ENCODE peak calls at places on chromosomes 16 and 17, in five cellular contexts. C is heart right ventricle, I is spleen, Y is fibroblast of lung, Z is lung. D is an unnamed sample.
A peak's percentile ranks its signal among the peaks of the same experiment; 100 is the strongest.

GRCh38 chr16:48081656-48082055 is 74.1 kb downstream of the ABCC12 start:
- DNase-seq in Y (peak; percentile 67), I (no peak), C (no peak), Z (no peak), D (no peak)

GRCh38 chr16:27317738-27318398 is 4.1 kb downstream of the IL4R start:
- DNase-seq in I (no peak), C (no peak), Z (no peak), Y (no peak), D (no peak)

GRCh38 chr16:87570938-87571867 is 31.1 kb upstream of the JPH3 start:
- DNase-seq in Z (peak; percentile 60), I (no peak), C (peak; percentile 58), Y (peak; percentile 75), D (peak; percentile 81)

GRCh38 chr17:57130708-57131461 is 45.8 kb downstream of the AKAP1 start:
- DNase-seq in Y (peak; percentile 79), C (peak; percentile 76), I (peak; percentile 89), Z (peak; percentile 85), D (peak; percentile 91)

GRCh38 chr17:42766124-42766523 is 5.1 kb downstream of the RAMP2 start:
- DNase-seq in C (no peak), Y (no peak), I (no peak), Z (no peak), D (no peak)

GRCh38 chr16:23435500-23435899 is 17.5 kb downstream of the COG7 start:
- DNase-seq in Y (peak; percentile 61), Z (peak; percentile 76), C (peak; percentile 41), I (peak; percentile 82), D (peak; percentile 68)

GRCh38 chr16:24930440-24930839 is 84.7 kb downstream of the SLC5A11 start:
- DNase-seq in C (no peak), I (no peak), Y (no peak), Z (no peak), D (no peak)

GRCh38 chr17:13003927-13004326 is 13.9 kb downstream of the ELAC2 start:
- DNase-seq in C (no peak), Y (no peak), Z (no peak), I (no peak), D (no peak)

GRCh38 chr17:76014925-76015261 is 12.2 kb downstream of the EVPL start:
- DNase-seq in Y (no peak), C (no peak), Z (no peak), I (no peak), D (peak; percentile 74)

GRCh38 chr17:48623583-48623982 is 2.6 kb downstream of the HOXB9 start:
- DNase-seq in I (no peak), C (no peak), Y (no peak), Z (no peak), D (no peak)

GRCh38 chr16:88866151-88866920 is at the start of gene PABPN1L:
- DNase-seq in I (no peak), Z (no peak), Y (no peak), C (no peak), D (no peak)

GRCh38 chr16:77304134-77304533 is 104.9 kb downstream of the SYCE1L start:
- DNase-seq in I (no peak), Z (no peak), Y (no peak), C (no peak), D (no peak)
- H3K4me1 ChIP-seq in I (no peaks in the 10 kb centered on the region), Z (no peaks in the 10 kb centered on the region), Y (no peaks in the 10 kb centered on the region), C (no peaks in the 10 kb centered on the region), D (no peaks in the 10 kb centered on the region)

DNA sequence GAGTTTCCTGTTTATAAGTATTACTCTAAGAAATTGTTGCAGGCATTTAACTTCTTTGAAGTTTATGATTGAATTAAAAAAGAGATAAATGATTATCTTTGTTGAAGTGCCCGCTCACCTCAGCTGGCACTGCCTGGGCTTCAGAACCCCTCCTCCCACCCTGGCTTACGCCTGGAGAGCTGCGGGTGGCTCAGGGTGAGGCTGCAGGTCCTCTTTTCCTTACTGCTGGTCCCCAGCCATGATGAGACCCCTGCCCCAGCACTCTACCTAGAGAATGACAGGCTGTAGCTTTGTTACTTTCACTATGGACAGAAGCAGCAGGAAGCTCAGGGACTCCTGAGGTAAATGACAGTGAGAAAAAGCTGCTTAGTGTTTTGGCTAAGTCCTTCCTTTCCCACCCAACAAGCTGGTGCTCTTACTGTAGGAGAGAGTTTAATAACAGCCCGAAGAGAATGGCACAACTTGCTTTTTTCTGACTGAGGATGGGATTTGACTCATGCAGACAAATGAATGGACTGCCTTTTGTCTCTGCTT is 62.1 kb downstream of the EPN2 start:
- DNase-seq in Y (no peak), Z (no peak), I (no peak), C (no peak), D (no peak)
- H3K27ac ChIP-seq in Y (no peak overlapping the region), Z (no peak overlapping the region), I (no peak overlapping the region), C (no peak overlapping the region), D (no peak overlapping the region)

GRCh38 chr17:20613905-20614304 is 34.4 kb downstream of the CDRT15L2 start:
- DNase-seq in Z (no peak), I (no peak), C (no peak), Y (no peak), D (no peak)
- H3K4me1 ChIP-seq in Z (no peaks in the 10 kb centered on the region), I (no peaks in the 10 kb centered on the region), C (no peaks in the 10 kb centered on the region), Y (no peaks in the 10 kb centered on the region), D (no peaks in the 10 kb centered on the region)

DNA sequence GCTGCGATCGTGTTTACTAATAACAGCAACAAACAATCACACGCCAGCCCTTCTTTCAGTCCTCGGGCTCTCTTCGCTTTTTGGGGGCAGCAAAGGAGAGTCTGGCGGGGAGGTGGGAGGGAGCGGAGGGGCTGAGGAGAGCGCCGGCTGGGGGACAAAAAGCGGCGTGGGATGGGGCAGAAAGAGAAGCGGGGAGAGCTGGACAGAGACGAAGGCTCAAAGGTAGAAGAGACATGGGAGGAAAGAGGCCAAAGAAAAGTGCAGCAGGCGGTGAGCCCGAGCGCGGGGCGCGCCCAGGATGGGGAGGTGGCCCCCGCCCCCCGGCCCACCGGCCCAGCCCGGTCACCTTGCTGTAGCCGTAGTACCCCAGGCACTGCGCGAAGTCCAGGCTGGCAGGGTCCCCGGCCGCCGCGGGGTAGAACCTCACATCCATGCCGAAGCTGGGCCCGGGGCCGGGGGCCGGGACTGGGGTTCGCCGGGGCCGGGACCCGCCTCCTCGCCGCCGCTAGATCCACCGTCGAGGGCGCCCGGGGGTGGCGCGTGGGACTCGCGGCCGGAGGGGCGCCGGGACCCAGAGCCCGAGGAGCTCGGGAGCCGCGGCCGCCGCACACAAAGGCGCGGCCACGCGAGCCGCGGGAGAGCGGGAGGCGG is 527 bp downstream of the TOX3 start:
- DNase-seq in Y (no peak), C (peak; percentile 6), I (no peak), Z (no peak), D (no peak)
- H3K27ac ChIP-seq in Y (no peak overlapping the region), C (no peak overlapping the region), I (no peak overlapping the region), Z (no peak overlapping the region), D (peak overlapping the region; percentile 93)

DNA sequence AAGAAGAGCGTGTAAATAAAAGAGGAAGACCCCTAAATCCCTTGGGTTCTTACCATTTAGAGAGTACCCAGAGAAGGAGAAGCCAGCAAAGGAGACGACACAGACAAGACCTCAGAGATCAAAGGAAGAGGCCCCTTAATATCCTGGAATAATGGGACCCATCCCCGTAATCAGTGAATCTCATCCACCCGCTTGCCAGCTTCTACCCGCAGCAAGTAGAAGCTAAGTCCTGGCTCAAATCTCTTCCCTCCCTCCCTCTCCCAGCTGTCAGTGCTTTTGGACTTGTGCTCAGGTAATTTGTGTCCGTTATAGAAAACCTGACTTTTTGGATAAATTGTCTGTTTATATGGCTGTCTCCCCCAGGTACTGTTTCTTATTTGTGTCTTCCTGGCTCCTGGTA is 1.9 kb downstream of the LYRM1 start:
- DNase-seq in Z (no peak), Y (no peak), C (no peak), I (no peak), D (no peak)
- H3K4me1 ChIP-seq in Z (peaks cover 48% of the 10 kb centered on the region), Y (peaks cover 49% of the 10 kb centered on the region), C (peaks cover 76% of the 10 kb centered on the region), I (peaks cover 36% of the 10 kb centered on the region), D (peaks cover 86% of the 10 kb centered on the region)

GRCh38 chr16:3715430-3715829 is 1.9 kb downstream of the TRAP1 start:
- DNase-seq in C (no peak), Y (no peak), I (no peak), Z (no peak), D (no peak)

GRCh38 chr16:3718628-3719027 is 1.3 kb upstream of the TRAP1 start:
- DNase-seq in Z (no peak), I (no peak), C (no peak), Y (no peak), D (no peak)

GRCh38 chr16:3718019-3718391 is 681 bp upstream of the TRAP1 start:
- DNase-seq in C (no peak), I (no peak), Z (no peak), Y (peak; percentile 3), D (no peak)

GRCh38 chr16:3717235-3718018 is at the start of gene TRAP1:
- DNase-seq in I (peak; percentile 97), Z (peak; percentile 91), Y (peak; percentile 81), C (peak; percentile 94), D (peak; percentile 92)

DNA sequence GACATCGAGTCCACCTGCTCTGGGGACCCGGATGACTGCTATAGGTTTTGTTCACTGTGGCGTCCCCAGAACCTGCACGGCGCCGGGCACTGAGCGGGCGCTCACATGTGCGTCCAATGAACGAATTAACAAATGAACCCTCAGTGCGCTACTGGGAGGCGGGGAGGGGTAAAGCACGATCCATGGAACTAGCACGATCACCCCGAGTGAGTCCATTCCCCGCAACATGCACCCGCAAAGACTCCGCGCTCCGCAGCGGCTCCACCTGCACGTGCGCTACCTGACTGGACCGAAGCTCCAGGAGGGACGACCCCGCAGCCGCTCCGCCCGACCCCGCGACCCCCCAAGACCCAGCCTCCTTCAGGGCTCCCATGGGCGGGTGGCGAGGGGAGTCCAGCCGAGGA is 491 bp downstream of the TRAP1 start:
- DNase-seq in Z (no peak), Y (no peak), C (no peak), I (no peak), D (no peak)
- H3K27ac ChIP-seq in Z (peak overlapping the region; percentile 80), Y (peak overlapping the region; percentile 87), C (peak overlapping the region; percentile 92), I (peak overlapping the region; percentile 90), D (peak overlapping the region; percentile 89)

GRCh38 chr17:29713626-29714025 is 90.9 kb upstream of the CORO6 start:
- DNase-seq in C (no peak), I (no peak), Y (no peak), Z (no peak), D (no peak)
- H3K4me1 ChIP-seq in C (peaks cover 25% of the 10 kb centered on the region), I (peaks cover 29% of the 10 kb centered on the region), Y (peaks cover 14% of the 10 kb centered on the region), Z (peaks cover 41% of the 10 kb centered on the region), D (peaks cover 16% of the 10 kb centered on the region)

GRCh38 chr17:30318190-30318589 is 15.7 kb downstream of the TMIGD1 start:
- DNase-seq in Z (no peak), I (no peak), C (no peak), Y (no peak), D (no peak)

GRCh38 chr17:30323895-30324319 is 9.9 kb downstream of the TMIGD1 start:
- DNase-seq in Z (no peak), Y (peak; percentile 53), I (no peak), C (no peak), D (peak; percentile 37)

GRCh38 chr17:30323262-30323894 is 10.5 kb downstream of the TMIGD1 start:
- DNase-seq in Z (no peak), I (no peak), C (no peak), Y (no peak), D (no peak)

GRCh38 chr17:30324723-30325122 is 9.1 kb downstream of the TMIGD1 start:
- DNase-seq in C (no peak), Y (no peak), I (no peak), Z (no peak), D (no peak)

DNA sequence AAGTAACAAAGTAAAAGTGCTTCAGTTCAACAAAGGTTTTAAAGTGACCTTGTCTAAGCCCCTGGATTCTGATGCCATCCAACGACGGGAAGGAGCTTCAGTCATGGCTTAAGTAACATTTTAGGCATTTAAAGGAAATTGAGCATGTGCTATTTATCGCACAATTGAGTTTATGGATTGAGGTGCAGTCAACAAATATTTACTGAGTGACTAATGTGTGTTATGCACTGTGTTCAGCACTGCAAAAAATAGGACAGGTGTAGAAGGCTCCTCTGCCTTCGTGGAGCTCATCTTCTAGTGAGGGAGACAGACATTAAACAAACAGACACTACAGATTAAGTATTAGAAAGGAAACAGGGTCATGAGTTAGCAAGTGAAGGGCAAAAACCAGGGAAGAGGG is 12.5 kb downstream of the TMIGD1 start:
- DNase-seq in C (no peak), Z (no peak), Y (no peak), I (no peak), D (no peak)
- H3K27ac ChIP-seq in C (no peak overlapping the region), Z (no peak overlapping the region), Y (no peak overlapping the region), I (no peak overlapping the region), D (no peak overlapping the region)